ENCODE peak calls at places on chromosomes 3 and 15, in six cellular contexts. C, A, J, S, F and X are unnamed samples.

GRCh38 chr15:68498076-68498475 is 66.1 kb upstream of the ITGA11 start:
- DNase-seq in A (no peak), C (no peak), J (no peak), F (no peak), S (no peak), X (no peak)

GRCh38 chr3:15798533-15799245 is 910 bp upstream of the ANKRD28 start:
- DNase-seq in F (no peak), J (no peak), S (no peak), A (no peak), C (no peak), X (no peak)

GRCh38 chr15:31347067-31347975 is 20.7 kb downstream of the KLF13 start:
- DNase-seq in F (peak; percentile 57), J (no peak), A (no peak), S (no peak), C (no peak), X (no peak)

GRCh38 chr3:25648107-25648535 is 16.6 kb downstream of the TOP2B start:
- DNase-seq in C (peak; percentile 92), F (peak; percentile 91), S (peak; percentile 70), J (peak; percentile 88), A (peak; percentile 34), X (peak; percentile 80)

GRCh38 chr3:61927332-61927731 is 366.0 kb downstream of the PTPRG start:
- DNase-seq in A (no peak), C (no peak), J (no peak), F (no peak), S (peak; percentile 64), X (peak; percentile 56)

GRCh38 chr3:46829699-46830208 is 33.5 kb downstream of the MYL3 start:
- DNase-seq in J (no peak), C (no peak), A (no peak), F (peak; percentile 80), S (no peak), X (no peak)

GRCh38 chr3:35654471-35654870 is 15.1 kb downstream of the ARPP21 start:
- DNase-seq in A (no peak), J (no peak), F (no peak), S (no peak), C (no peak), X (no peak)

GRCh38 chr15:81189583-81190283 is 6.9 kb upstream of the IL16 start:
- DNase-seq in J (no peak), A (no peak), S (no peak), C (no peak), F (no peak), X (peak; percentile 82)

GRCh38 chr3:123346726-123347125 is 102.2 kb downstream of the ADCY5 start:
- DNase-seq in F (no peak), J (no peak), A (no peak), S (no peak), C (peak; percentile 32), X (peak; percentile 8)

DNA sequence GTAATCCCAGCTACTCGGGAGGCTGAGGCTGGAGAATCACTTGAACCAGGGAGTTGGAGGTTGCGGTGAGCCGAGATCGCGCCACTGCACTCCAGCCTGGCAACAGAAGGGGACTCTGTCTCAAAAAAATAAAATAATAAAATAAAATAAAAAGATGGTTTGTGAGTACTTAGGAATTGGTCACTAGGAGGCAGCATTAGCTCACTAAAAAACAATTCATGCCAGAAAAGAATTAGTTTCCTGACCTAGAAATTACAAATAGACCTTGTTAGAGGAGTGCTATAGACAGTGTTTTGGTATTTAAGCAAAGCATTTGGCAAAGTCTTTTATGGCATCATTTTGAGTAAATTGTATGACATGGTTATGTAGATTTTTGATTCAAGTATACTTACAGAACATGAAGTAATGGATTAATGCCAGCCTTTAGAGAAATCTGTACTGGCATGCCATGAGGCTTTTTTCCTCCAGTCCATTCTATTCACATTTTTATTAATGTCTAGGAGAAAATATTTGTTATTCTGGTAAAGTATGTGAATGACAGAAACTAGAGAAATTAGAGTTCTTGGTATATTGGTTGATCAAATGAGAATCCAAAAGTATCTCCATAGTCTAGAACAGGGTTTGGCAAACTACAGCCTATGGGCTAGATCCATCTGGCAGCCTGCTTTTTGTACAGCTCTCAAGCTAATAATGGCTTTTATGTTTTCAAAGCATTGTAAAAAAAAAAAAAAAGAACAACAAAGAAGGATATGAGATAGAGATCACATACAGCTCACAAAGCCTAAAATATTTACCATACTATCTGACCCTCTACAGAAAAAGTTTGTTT is 81.6 kb downstream of the LRRC49 start:
- DNase-seq in C (peak; percentile 25), A (no peak), J (peak; percentile 9), F (peak; percentile 49), S (no peak), X (peak; percentile 62)
- TF ChIP-seq CTCF in C (peak; percentile 45), A (peak; percentile 65), J (peak; percentile 53), F (peak; percentile 22), S (peak; percentile 38), X (peak; percentile 86)

DNA sequence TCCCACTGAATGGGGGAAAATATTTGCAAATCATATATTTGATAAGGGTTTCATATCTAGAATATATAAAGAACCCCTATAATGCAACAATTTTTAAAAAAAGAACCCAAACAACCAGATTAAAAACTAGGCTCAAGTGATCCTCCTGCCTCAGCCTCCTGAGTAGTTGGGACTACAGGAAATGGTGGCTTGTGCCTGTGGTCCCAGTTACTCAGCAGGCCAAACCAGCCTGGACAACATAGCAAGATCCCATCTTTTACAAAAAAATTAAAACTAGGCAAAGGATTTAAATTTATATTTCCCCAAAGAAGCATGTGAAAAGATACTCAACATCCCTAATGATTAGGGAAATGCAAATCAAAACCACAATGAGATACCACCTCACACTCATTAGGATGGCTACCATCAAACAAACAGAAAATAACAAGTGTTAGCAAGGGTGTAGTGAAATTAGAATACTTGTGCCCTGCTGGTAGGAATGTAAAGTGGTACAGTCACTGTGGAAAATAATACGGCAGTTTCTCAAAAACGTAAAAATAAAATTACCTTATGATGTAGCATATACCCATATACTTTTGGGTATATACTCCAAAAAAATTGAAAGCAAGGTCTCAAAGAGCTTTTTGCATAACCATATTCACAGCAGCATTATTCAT is 19.7 kb downstream of the TFDP2 start:
- DNase-seq in A (no peak), C (no peak), J (no peak), S (no peak), F (no peak), X (no peak)
- TF ChIP-seq CTCF in A (peak; percentile 62), C (peak; percentile 26), J (peak; percentile 23), S (peak; percentile 33), F (no peak), X (peak; percentile 74)

DNA sequence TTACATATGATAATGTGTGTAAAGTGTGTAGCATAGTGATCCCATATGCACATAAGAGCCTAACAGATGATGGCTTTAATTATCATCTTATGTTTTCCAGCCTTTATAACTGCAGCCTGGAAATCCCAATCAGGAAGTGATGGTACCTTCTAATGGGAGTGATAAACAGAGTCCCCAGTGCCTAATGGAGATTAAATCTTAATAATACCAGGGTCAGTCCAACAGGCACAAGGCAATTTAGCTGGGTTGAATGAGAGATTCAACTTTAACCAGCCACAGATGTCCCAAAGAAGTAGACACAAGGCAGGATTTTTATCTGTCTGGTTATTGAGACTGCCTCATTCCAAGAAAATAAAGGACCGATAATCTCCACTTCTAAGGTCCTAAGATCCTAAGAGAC is 12.0 kb downstream of the ADAMTS9 start:
- DNase-seq in F (no peak), J (no peak), S (peak; percentile 53), C (no peak), A (no peak), X (no peak)
- TF ChIP-seq CTCF in F (no peak), J (no peak), S (no peak), C (no peak), A (no peak), X (no peak)

DNA sequence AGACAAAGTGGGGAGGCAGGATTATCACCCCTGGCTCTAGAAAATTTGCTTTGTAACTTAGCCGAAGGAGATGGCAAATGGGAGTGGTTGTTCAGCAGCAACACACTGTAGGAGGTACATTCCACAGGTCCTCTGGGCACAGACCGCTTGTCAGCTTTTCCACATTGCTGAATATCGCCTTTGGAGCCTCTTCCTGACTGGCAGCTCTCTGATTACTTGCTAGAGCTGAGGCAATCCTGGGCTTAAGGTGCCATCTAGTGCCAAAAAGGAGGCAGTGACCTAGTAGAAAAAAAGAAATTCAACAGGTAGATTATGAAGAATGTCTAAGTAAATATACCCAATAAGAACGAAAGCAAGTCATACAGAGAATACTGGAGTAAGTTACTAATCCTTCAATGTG is 13.1 kb upstream of the SCN5A start:
- DNase-seq in A (no peak), S (peak; percentile 35), F (peak; percentile 41), J (peak; percentile 77), C (no peak), X (peak; percentile 28)
- TF ChIP-seq CTCF in A (no peak), S (peak; percentile 67), F (peak; percentile 18), J (peak; percentile 81), C (peak; percentile 42), X (peak; percentile 74)

DNA sequence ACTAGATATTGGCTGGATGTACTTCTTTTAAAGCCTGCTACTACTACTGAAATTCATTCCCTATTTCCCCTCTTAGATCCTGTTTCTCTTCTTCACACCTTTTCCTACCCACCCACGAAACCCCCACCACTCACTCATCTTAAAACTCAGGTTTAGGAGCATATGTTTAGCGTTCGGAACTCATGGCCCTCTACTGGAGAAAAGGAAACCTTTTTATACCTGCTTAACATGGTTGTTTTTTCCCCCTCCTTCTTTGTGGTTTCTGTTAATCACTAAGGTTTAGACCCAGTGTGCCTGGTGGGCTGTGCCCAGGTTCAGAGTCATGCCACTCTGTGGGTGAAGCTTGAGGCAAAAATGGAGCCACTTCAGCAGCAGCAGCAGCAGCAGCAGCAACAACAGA is 2.6 kb downstream of the ARID3B start:
- DNase-seq in S (no peak), C (no peak), F (peak; percentile 55), J (no peak), A (no peak), X (no peak)
- TF ChIP-seq CTCF in S (peak; percentile 48), C (peak; percentile 3), F (peak; percentile 54), J (peak; percentile 40), A (no peak), X (peak; percentile 21)

GRCh38 chr3:176873261-176873660 is 324.0 kb downstream of the TBL1XR1 start:
- DNase-seq in F (no peak), A (no peak), C (no peak), S (no peak), J (no peak), X (no peak)

GRCh38 chr3:176870451-176870850 is 326.8 kb downstream of the TBL1XR1 start:
- DNase-seq in F (no peak), A (no peak), S (no peak), J (no peak), C (no peak), X (no peak)

GRCh38 chr3:176872771-176873209 is 324.5 kb downstream of the TBL1XR1 start:
- DNase-seq in S (peak; percentile 59), C (peak; percentile 79), J (peak; percentile 77), F (peak; percentile 75), A (no peak), X (peak; percentile 33)

DNA sequence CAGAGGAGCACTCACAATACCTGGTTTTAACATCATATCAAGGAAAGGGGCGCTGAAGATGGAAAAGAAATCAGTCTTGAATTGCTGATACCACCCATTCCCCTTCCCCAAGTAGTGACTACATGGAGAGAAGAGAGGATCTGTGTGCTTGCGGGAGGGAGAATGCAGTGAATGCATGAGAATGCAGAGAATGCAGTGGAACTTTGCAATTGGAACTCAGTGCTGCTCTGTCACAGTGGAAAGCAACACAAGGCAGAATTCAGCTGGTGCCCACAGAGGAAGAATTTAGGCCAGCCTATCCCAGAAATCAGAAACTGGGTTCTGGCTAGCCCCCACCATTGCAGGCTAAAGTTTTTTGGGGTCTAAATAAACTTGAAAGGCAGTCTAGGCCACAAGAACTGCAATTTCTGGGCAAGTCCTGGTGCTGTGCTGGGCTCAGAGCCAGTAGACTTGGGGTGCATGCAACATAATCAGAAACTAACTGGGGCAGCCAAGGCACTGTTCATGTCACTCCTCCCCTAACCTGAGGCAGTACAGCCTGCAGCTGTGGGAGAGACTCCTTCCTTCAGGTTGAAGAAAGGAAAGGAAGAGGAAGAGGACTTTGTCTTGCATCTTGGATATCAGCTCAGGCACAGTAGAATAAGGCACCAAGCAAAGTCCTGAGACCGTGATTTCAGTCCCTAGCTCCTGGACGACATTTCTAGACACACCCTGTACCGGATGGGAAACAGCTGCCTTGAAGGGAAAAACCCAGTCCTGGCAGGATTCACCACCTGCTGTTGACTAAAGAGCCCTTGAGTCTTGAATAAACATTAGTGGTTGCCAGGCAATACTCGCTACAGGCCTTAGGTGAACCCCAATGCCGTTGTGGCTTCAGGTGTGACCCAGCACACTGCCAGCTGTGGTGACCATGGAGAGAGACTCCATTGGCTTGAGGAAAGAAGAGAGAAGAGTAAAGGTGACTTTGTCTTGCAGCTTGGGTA is 329.3 kb downstream of the TBL1XR1 start:
- DNase-seq in J (no peak), F (peak; percentile 46), A (no peak), S (no peak), C (no peak), X (no peak)
- TF ChIP-seq CTCF in J (no peak), F (no peak), A (no peak), S (no peak), C (no peak), X (no peak)